ENCODE peak calls at places on chromosomes 4 and X, in eight cellular contexts. J, Y, P, K, D, U, S and I are unnamed samples.
A peak's percentile ranks its signal among the peaks of the same experiment; 100 is the strongest.

GRCh38 chrX:68146054-68146453 is 287.2 kb downstream of the OPHN1 start:
- DNase-seq in P (peak; percentile 6), J (no peak), D (no peak), K (no peak), Y (peak; percentile 67), U (no peak), S (no peak), I (peak; percentile 67)

GRCh38 chr4:57154191-57154590 is 44.0 kb upstream of the IGFBP7 start:
- DNase-seq in K (no peak), S (no peak), Y (peak; percentile 35), P (no peak), U (no peak), D (no peak), J (no peak), I (peak; percentile 5)

GRCh38 chr4:39587881-39588280 is 50.8 kb downstream of the SMIM14 start:
- DNase-seq in Y (peak; percentile 77), K (no peak), J (no peak), S (no peak), D (no peak), U (no peak), P (no peak), I (no peak)

GRCh38 chrX:37781808-37782207 is 1.9 kb downstream of the CYBB start:
- DNase-seq in U (peak; percentile 16), Y (no peak), P (no peak), D (no peak), J (no peak), K (no peak), S (no peak), I (no peak)

GRCh38 chrX:50635162-50635561 is 164.5 kb upstream of the DGKK start:
- DNase-seq in K (no peak), S (no peak), D (no peak), J (no peak), Y (no peak), U (no peak), P (no peak), I (no peak)

GRCh38 chr4:24053906-24054305 is 164.1 kb upstream of the PPARGC1A start:
- DNase-seq in D (no peak), S (no peak), Y (no peak), K (no peak), P (no peak), U (no peak), J (no peak), I (no peak)

GRCh38 chr4:96293806-96294205 is 453.9 kb downstream of the PDHA2 start:
- DNase-seq in P (no peak), D (no peak), K (no peak), U (no peak), Y (no peak), S (no peak), J (no peak), I (no peak)

GRCh38 chr4:40243390-40243948 is 46.6 kb downstream of the RHOH start:
- DNase-seq in S (no peak), D (no peak), K (no peak), U (no peak), P (no peak), J (no peak), Y (no peak), I (no peak)

GRCh38 chr4:151690164-151690856 is 70.5 kb downstream of the GATB start:
- DNase-seq in K (no peak), P (no peak), D (no peak), J (no peak), U (no peak), S (no peak), Y (peak; percentile 67), I (peak; percentile 51)

GRCh38 chr4:125115476-125115875 is 199.3 kb upstream of the FAT4 start:
- DNase-seq in D (no peak), J (no peak), Y (peak; percentile 18), S (no peak), K (no peak), U (no peak), P (no peak), I (peak; percentile 28)

GRCh38 chr4:185713731-185714130 is 98.3 kb downstream of the SORBS2 start:
- DNase-seq in J (no peak), P (no peak), U (no peak), S (no peak), D (no peak), K (no peak), Y (no peak), I (no peak)

GRCh38 chrX:87664381-87664780 is 146.8 kb downstream of the KLHL4 start:
- DNase-seq in P (peak; percentile 13), J (no peak), S (no peak), K (no peak), D (no peak), Y (peak; percentile 68), U (no peak), I (peak; percentile 77)

GRCh38 chrX:48695524-48695875 is 1.0 kb upstream of the SUV39H1 start:
- DNase-seq in U (no peak), Y (no peak), P (peak; percentile 20), D (no peak), S (no peak), J (no peak), K (no peak), I (no peak)

GRCh38 chr4:90226734-90227133 is 99.5 kb downstream of the CCSER1 start:
- DNase-seq in U (no peak), Y (no peak), J (no peak), S (no peak), D (no peak), P (no peak), K (no peak), I (no peak)

GRCh38 chrX:118802857-118803256 is 20.8 kb upstream of the ZCCHC12 start:
- DNase-seq in P (no peak), U (peak; percentile 27), D (no peak), Y (peak; percentile 83), K (no peak), J (peak; percentile 22), S (no peak), I (no peak)

GRCh38 chr4:158055668-158056067 is 117.2 kb downstream of the GASK1B start:
- DNase-seq in P (no peak), S (no peak), J (no peak), K (no peak), U (no peak), Y (no peak), D (no peak), I (no peak)

GRCh38 chr4:148026022-148026421 is 294.1 kb downstream of the ARHGAP10 start:
- DNase-seq in Y (peak; percentile 21), P (peak; percentile 21), K (no peak), S (no peak), U (no peak), J (no peak), D (no peak), I (no peak)

GRCh38 chr4:118280501-118281218 is 72.1 kb downstream of the PRSS12 start:
- DNase-seq in D (no peak), U (peak; percentile 69), S (peak; percentile 8), K (no peak), J (peak; percentile 18), Y (peak; percentile 81), P (peak; percentile 37), I (peak; percentile 69)

GRCh38 chrX:16739574-16739973 is 20.2 kb downstream of the SYAP1 start:
- DNase-seq in J (no peak), K (no peak), S (no peak), Y (no peak), D (no peak), P (no peak), U (no peak), I (no peak)

GRCh38 chr4:76850010-76850441 is 47.9 kb downstream of the SOWAHB start:
- DNase-seq in D (no peak), K (no peak), Y (peak; percentile 90), J (peak; percentile 21), P (no peak), S (no peak), U (no peak), I (no peak)

GRCh38 chr4:173538903-173539445 is 8.9 kb upstream of the HAND2 start:
- DNase-seq in D (no peak), K (no peak), U (no peak), S (no peak), P (no peak), Y (no peak), J (no peak), I (no peak)

DNA sequence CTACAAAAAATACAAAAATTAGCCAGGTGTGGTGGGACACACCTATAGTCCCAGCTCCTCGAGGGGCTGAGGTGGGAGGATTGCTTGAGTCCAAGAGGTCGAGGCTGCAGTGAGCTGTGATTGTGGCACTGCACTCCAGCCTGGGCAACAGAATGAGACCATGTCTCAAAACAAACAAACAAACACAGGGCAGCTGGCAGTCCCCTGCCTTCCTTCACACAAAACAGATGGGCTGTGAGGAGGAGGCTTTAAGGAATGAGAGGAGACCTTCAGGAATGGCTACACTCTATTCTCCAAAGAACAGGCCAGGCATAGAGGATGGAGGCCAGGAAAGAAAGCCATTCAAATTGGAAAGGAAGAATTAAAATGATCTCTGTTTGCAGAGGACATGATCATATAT is 65.6 kb upstream of the MAML3 start:
- DNase-seq in U (no peak), K (no peak), J (no peak), S (no peak), Y (no peak), D (no peak), P (no peak), I (no peak)
- H3K4me3 ChIP-seq in U (no peak overlapping the region), K (no peak overlapping the region), J (no peak overlapping the region), S (no peak overlapping the region), Y (no peak overlapping the region), D (no peak overlapping the region), P (no peak overlapping the region), I (no peak overlapping the region)

DNA sequence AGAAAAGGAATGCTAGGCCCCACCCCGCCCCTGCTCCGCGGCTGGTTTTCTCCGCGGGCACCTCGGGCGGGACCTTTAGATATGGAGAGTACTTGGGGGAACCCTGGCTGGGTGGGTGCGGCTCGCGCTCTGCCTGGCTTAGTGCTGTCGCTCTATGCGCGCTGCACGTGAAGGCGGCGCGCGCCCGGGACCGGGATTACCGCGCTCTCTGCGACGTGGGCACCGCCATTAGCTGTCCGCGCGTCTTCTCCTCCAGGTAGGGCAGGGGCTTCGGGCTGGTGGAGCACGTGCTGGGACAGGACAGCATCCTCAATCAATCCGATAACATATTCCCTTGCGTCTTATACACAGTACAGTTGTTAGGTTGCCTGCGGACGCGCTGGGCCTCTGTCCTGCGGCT is 56.0 kb downstream of the MAGEB10 start:
- DNase-seq in J (no peak), K (no peak), U (no peak), S (no peak), P (peak; percentile 47), D (no peak), Y (no peak), I (no peak)
- H3K4me3 ChIP-seq in J (no peak overlapping the region), K (no peak overlapping the region), U (no peak overlapping the region), S (no peak overlapping the region), P (peak overlapping the region; percentile 17), D (no peak overlapping the region), Y (no peak overlapping the region), I (no peak overlapping the region)

GRCh38 chr4:154562697-154563254 is at the start of gene FGB:
- DNase-seq in P (no peak), U (no peak), S (no peak), Y (no peak), K (no peak), D (no peak), J (no peak), I (no peak)
- H3K4me3 ChIP-seq in P (no peak within 1 kb of the TSS), U (no peak within 1 kb of the TSS), S (no peak within 1 kb of the TSS), Y (no peak within 1 kb of the TSS), K (no peak within 1 kb of the TSS), D (no peak within 1 kb of the TSS), J (no peak within 1 kb of the TSS), I (no peak within 1 kb of the TSS)

DNA sequence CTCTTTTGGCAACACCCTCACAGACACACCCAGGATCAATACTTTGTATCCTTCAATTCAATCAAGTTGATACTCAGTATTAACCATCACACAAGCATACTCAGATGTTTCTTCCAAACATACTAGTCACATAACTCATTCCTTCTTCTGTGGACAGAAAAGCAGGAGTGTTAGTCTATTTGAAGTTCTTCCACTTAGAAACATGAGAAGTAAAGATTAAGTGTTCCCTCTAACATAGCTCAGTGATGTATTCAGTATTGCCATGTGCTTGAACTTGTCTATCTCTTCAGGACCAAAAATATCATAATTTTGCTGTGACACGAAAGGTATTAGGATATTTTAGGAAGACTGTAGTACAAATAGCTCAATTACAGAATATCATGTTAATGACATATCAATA is 25.8 kb upstream of the MAGED1 start:
- DNase-seq in Y (no peak), D (no peak), S (no peak), P (no peak), U (no peak), J (no peak), K (no peak), I (no peak)
- H3K4me3 ChIP-seq in Y (no peak overlapping the region), D (no peak overlapping the region), S (no peak overlapping the region), P (no peak overlapping the region), U (no peak overlapping the region), J (no peak overlapping the region), K (no peak overlapping the region), I (no peak overlapping the region)